ENCODE peak calls at places on chromosomes 5 and 9, in four cellular contexts. D is GM12878, J is K562, H is HL-60. R is an unnamed sample.

GRCh38 chr5:119074419-119074818 is 3.5 kb downstream of the DMXL1 start:
- DNase-seq in D (peak; percentile 57), J (peak; percentile 18), H (no peak), R (no peak)

GRCh38 chr9:71036501-71036900 is 84.9 kb downstream of the TRPM3 start:
- DNase-seq in J (no peak), D (no peak), H (no peak), R (no peak)

GRCh38 chr5:139004374-139005307 is 129.5 kb upstream of the LRRTM2 start:
- DNase-seq in D (no peak), J (no peak), H (no peak), R (no peak)

GRCh38 chr5:66161356-66161755 is 17.3 kb downstream of the SREK1 start:
- DNase-seq in H (no peak), D (no peak), J (no peak), R (no peak)

GRCh38 chr9:97366476-97366875 is 45.4 kb upstream of the TDRD7 start:
- DNase-seq in D (no peak), J (no peak), H (no peak), R (no peak)

GRCh38 chr9:73081979-73082657 is 69.5 kb upstream of the ANXA1 start:
- DNase-seq in H (no peak), J (peak; percentile 64), D (no peak), R (no peak)

GRCh38 chr9:121144482-121144881 is 57.2 kb downstream of the RAB14 start:
- DNase-seq in H (no peak), J (no peak), D (no peak), R (no peak)

GRCh38 chr5:16773990-16774389 is 157.2 kb upstream of the RETREG1 start:
- DNase-seq in J (no peak), H (no peak), D (no peak), R (no peak)

GRCh38 chr9:91119147-91119546 is 242.6 kb downstream of the AUH start:
- DNase-seq in H (no peak), J (no peak), D (no peak), R (no peak)

GRCh38 chr9:78934880-78935279 is 636.9 kb upstream of the TLE4 start:
- DNase-seq in J (no peak), D (no peak), H (no peak), R (no peak)

GRCh38 chr5:17330386-17330785 is 113.0 kb downstream of the BASP1 start:
- DNase-seq in J (no peak), H (no peak), D (no peak), R (no peak)

GRCh38 chr5:21802869-21803490 is 1050.2 kb downstream of the CDH12 start:
- DNase-seq in H (no peak), J (peak; percentile 6), D (no peak), R (no peak)

GRCh38 chr5:154520861-154521453 is 42.9 kb upstream of the HAND1 start:
- DNase-seq in H (peak; percentile 4), D (no peak), J (peak; percentile 42), R (peak; percentile 29)

GRCh38 chr5:159504857-159505304 is 174.6 kb upstream of the IL12B start:
- DNase-seq in J (no peak), D (no peak), H (no peak), R (no peak)

GRCh38 chr5:108345541-108346171 is 36.2 kb downstream of the FBXL17 start:
- DNase-seq in J (peak; percentile 55), H (no peak), D (peak; percentile 5), R (no peak)

GRCh38 chr5:26669523-26669922 is 368.9 kb downstream of the CDH9 start:
- DNase-seq in J (no peak), D (no peak), H (no peak), R (no peak)

GRCh38 chr5:150211156-150212030 is 21.5 kb downstream of the SLC6A7 start:
- DNase-seq in J (no peak), H (no peak), D (no peak), R (no peak)

GRCh38 chr5:68656936-68657857 is 436.6 kb upstream of the SLC30A5 start:
- DNase-seq in D (no peak), J (no peak), H (no peak), R (no peak)

GRCh38 chr5:89117131-89117644 is 234.2 kb upstream of the MEF2C start:
- DNase-seq in D (peak; percentile 55), H (no peak), J (peak; percentile 34), R (no peak)

GRCh38 chr5:64213568-64213967 is 47.9 kb downstream of the RNF180 start:
- DNase-seq in H (no peak), J (no peak), D (no peak), R (no peak)

DNA sequence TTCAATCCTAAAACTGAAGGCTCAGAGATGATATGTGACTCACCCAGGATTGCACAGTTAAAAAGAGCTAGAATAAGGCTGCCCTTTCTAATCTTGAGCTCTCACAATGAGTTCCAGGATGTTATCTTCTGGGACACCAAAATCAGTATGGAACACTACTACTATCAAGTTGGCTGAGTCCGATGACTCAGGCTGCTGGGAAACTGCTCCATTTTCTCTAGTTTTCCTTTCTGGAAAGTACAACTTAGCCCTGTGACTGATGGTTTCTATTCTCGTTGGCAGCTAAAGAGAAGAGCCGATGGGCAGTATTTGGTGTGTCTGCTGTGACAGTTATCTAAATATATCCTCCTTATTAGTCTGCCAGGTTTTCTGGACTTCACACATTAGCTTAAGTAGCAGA is 37.9 kb upstream of the DPYSL3 start:
- DNase-seq in D (no peak), H (no peak), J (no peak), R (no peak)
- TF ChIP-seq SPI1 in D (no peak), H (no peak), J (no peak), R (no peak)

GRCh38 chr5:142192296-142192695 is 83.7 kb downstream of the NDFIP1 start:
- DNase-seq in D (no peak), H (no peak), J (no peak), R (no peak)
- TF ChIP-seq POLR2AphosphoS5 in D (no peak), H (no peak), J (no peak), R (no peak)

GRCh38 chr9:94586316-94586715 is 7.3 kb downstream of the FBP2 start:
- DNase-seq in D (no peak), H (no peak), J (no peak), R (peak; percentile 29)
- TF ChIP-seq SPI1 in D (no peak), H (no peak), J (no peak), R (no peak)

GRCh38 chr5:172957458-172957857 is 1.8 kb upstream of the RPL26L1 start:
- DNase-seq in H (no peak), J (no peak), D (no peak), R (no peak)

GRCh38 chr5:172959824-172960799 is 888 bp downstream of the RPL26L1 start:
- DNase-seq in H (peak; percentile 9), J (peak; percentile 26), D (no peak), R (no peak)

GRCh38 chr5:172956936-172957335 is 2.3 kb upstream of the RPL26L1 start:
- DNase-seq in H (peak; percentile 38), J (no peak), D (no peak), R (no peak)

GRCh38 chr5:172956228-172956627 is 3.0 kb upstream of the RPL26L1 start:
- DNase-seq in J (no peak), H (no peak), D (no peak), R (no peak)

DNA sequence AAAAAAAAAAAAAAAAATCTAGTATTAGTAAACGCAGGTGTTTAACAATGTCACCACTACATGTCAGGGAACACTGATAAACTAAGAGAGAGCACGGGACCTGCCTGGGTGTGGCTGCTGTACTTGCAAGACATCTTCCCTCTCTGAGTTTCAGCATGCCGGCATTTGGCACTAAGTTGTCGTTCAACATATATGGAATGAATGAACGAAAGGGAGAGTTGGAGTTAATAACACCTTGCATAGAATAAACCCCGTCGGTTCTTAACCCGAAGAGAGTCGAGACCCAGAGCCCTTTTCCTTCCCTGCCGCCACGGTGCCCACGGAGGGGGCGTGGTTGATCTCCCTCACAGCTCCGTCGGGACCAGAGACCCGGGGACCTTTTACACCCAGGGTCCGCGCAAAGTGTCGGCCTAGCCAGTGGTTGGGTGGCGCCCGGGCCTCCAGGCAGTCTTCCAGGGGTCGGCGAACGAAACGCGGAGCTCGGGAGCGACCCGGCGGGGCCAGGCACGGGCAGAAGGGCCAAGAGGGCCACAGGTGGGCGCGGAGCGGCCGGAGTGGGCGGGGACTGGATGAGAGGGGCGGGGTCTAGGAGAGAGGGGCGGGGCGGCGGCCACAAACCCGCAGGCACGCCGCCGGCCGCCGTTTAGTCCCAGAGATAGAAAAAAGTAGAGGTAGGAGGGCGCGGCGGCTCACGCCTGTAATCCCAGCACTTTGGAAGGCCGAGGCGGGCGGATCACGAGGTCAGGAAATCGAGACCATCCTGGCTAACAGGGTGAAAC is 767 bp upstream of the RPL26L1 start:
- DNase-seq in H (peak; percentile 55), D (no peak), J (peak; percentile 80), R (peak; percentile 84)
- TF ChIP-seq POLR2AphosphoS5 in H (no peak), D (peak; percentile 39), J (peak; percentile 78), R (no peak)

DNA sequence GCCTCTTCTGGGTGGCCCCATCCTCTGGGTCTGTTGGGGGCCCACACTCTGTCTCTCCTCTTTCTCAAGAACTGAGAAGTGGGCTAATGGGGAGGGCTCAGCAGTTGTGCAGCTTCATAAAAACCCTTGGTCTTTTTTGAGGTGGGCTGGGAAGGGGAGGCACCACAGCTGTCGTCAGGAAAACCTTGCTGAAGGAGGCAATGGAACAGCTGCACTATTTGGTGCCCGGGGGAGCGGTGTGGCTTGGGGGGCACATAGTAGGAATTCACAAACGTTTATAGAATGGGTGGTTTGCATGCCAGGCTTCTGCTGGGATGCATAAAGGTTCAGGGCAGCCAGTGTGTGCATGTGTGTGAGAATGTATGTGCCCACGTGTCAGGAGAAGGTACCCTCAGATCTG is 3.2 kb upstream of the IER5L start:
- DNase-seq in J (no peak), D (no peak), H (no peak), R (no peak)
- TF ChIP-seq SPI1 in J (no peak), D (no peak), H (no peak), R (no peak)

GRCh38 chr5:115429345-115429940 is 115.1 kb downstream of the FEM1C start:
- DNase-seq in D (no peak), J (no peak), H (no peak), R (no peak)
- TF ChIP-seq POLR2AphosphoS5 in D (no peak), J (no peak), H (no peak), R (no peak)

R was measured in GM12891.